ENCODE peak calls at places on chromosomes 13 and 19, in five cellular contexts. E, Q, R, J and L are unnamed samples.
A peak's percentile ranks its signal among the peaks of the same experiment; 100 is the strongest.

GRCh38 chr13:19586904-19587634 is 25.7 kb upstream of the TPTE2 start:
- DNase-seq in E (no peak), Q (peak; percentile 90), R (no peak), J (peak; percentile 70), L (peak; percentile 72)

GRCh38 chr13:102597029-102598015 is 536 bp downstream of the TPP2 start:
- DNase-seq in E (peak; percentile 70), Q (peak; percentile 41), R (no peak), J (peak; percentile 65), L (peak; percentile 39)

GRCh38 chr19:35207391-35207871 is 21.1 kb downstream of the FAM187B start:
- DNase-seq in E (no peak), Q (no peak), R (no peak), J (no peak), L (no peak)

GRCh38 chr13:75647126-75647784 is 11.1 kb downstream of the LMO7 start:
- DNase-seq in E (no peak), Q (no peak), R (no peak), J (no peak), L (peak; percentile 59)

GRCh38 chr13:99004931-99005330 is 27.1 kb upstream of the DOCK9 start:
- DNase-seq in E (no peak), Q (no peak), R (no peak), J (no peak), L (no peak)

GRCh38 chr13:111372651-111373425 is 52.4 kb downstream of the TEX29 start:
- DNase-seq in E (no peak), Q (peak; percentile 43), R (no peak), J (no peak), L (no peak)

GRCh38 chr13:59680429-59681024 is 483.2 kb downstream of the DIAPH3 start:
- DNase-seq in E (no peak), Q (no peak), R (no peak), J (no peak), L (peak; percentile 25)

GRCh38 chr13:40346592-40346991 is 319.8 kb downstream of the FOXO1 start:
- DNase-seq in E (no peak), Q (no peak), R (no peak), J (no peak), L (no peak)

GRCh38 chr19:45574526-45574925 is 10.1 kb downstream of the OPA3 start:
- DNase-seq in E (no peak), Q (no peak), R (no peak), J (no peak), L (no peak)

GRCh38 chr13:94928127-94928526 is 215.8 kb upstream of the SOX21 start:
- DNase-seq in E (no peak), Q (no peak), R (no peak), J (no peak), L (no peak)

GRCh38 chr19:12767150-12767549 is 8.2 kb downstream of the HOOK2 start:
- DNase-seq in E (no peak), Q (no peak), R (no peak), J (no peak), L (no peak)

GRCh38 chr13:50236898-50237318 is 221.7 kb downstream of the KCNRG start:
- DNase-seq in E (no peak), Q (peak; percentile 72), R (no peak), J (no peak), L (peak; percentile 62)

GRCh38 chr19:37691881-37692504 is 27.6 kb downstream of the ZNF607 start:
- DNase-seq in E (peak; percentile 86), Q (peak; percentile 90), R (peak; percentile 88), J (peak; percentile 93), L (peak; percentile 64)

GRCh38 chr13:106586764-106587163 is 18.8 kb upstream of the ARGLU1 start:
- DNase-seq in E (no peak), Q (no peak), R (no peak), J (no peak), L (no peak)

GRCh38 chr19:12954150-12954962 is 2.7 kb downstream of the GADD45GIP1 start:
- DNase-seq in E (no peak), Q (no peak), R (no peak), J (no peak), L (no peak)

GRCh38 chr13:99873832-99874430 is 97.6 kb downstream of the ZIC5 start:
- DNase-seq in E (no peak), Q (no peak), R (no peak), J (no peak), L (no peak)

GRCh38 chr13:39415403-39415802 is 187.6 kb downstream of the LHFPL6 start:
- DNase-seq in E (peak; percentile 68), Q (peak; percentile 20), R (peak; percentile 50), J (peak; percentile 68), L (no peak)

GRCh38 chr19:17718988-17719711 is at the start of gene MAP1S:
- DNase-seq in E (peak; percentile 79), Q (peak; percentile 76), R (peak; percentile 91), J (peak; percentile 83), L (peak; percentile 96)

GRCh38 chr19:12792048-12792852 is 964 bp downstream of the JUNB start:
- DNase-seq in E (peak; percentile 82), Q (peak; percentile 88), R (peak; percentile 84), J (peak; percentile 87), L (peak; percentile 62)

GRCh38 chr19:1169921-1170885 is 3.9 kb downstream of the SBNO2 start:
- DNase-seq in E (no peak), Q (no peak), R (no peak), J (no peak), L (no peak)

GRCh38 chr13:85236431-85236830 is 562.8 kb downstream of the SLITRK6 start:
- DNase-seq in E (no peak), Q (no peak), R (no peak), J (no peak), L (no peak)

GRCh38 chr19:13869324-13869723 is 7.6 kb upstream of the NANOS3 start:
- DNase-seq in E (no peak), Q (no peak), R (no peak), J (no peak), L (no peak)

GRCh38 chr13:38024431-38024830 is 154.9 kb upstream of the TRPC4 start:
- DNase-seq in E (no peak), Q (no peak), R (no peak), J (no peak), L (no peak)

GRCh38 chr13:107144432-107144831 is 576.5 kb upstream of the ARGLU1 start:
- DNase-seq in E (no peak), Q (no peak), R (no peak), J (no peak), L (no peak)

GRCh38 chr13:45209229-45209628 is 8.4 kb upstream of the KCTD4 start:
- DNase-seq in E (no peak), Q (no peak), R (no peak), J (no peak), L (no peak)

GRCh38 chr13:66922444-66922843 is 307.7 kb downstream of the PCDH9 start:
- DNase-seq in E (no peak), Q (no peak), R (no peak), J (no peak), L (no peak)

GRCh38 chr19:32465176-32465575 is 59.6 kb downstream of the DPY19L3 start:
- DNase-seq in E (no peak), Q (no peak), R (no peak), J (no peak), L (no peak)

GRCh38 chr13:94112227-94112626 is 367.3 kb downstream of the DCT start:
- DNase-seq in E (no peak), Q (no peak), R (no peak), J (peak; percentile 8), L (no peak)

GRCh38 chr13:110726726-110727125 is 13.2 kb downstream of the ING1 start:
- DNase-seq in E (no peak), Q (peak; percentile 87), R (no peak), J (no peak), L (peak; percentile 45)

GRCh38 chr19:10748924-10749434 is 31.1 kb downstream of the DNM2 start:
- DNase-seq in E (no peak), Q (no peak), R (no peak), J (no peak), L (no peak)

GRCh38 chr19:21202865-21203494 is 61.1 kb downstream of the ZNF431 start:
- DNase-seq in E (no peak), Q (peak; percentile 41), R (peak; percentile 56), J (no peak), L (peak; percentile 21)

GRCh38 chr13:20715340-20715732 is 11.8 kb downstream of the IL17D start:
- DNase-seq in E (no peak), Q (no peak), R (no peak), J (no peak), L (no peak)

GRCh38 chr13:50149143-50149703 is 134.0 kb downstream of the KCNRG start:
- DNase-seq in E (no peak), Q (no peak), R (no peak), J (no peak), L (no peak)

GRCh38 chr13:112391747-112392146 is 15.6 kb downstream of the SPACA7 start:
- DNase-seq in E (no peak), Q (no peak), R (no peak), J (no peak), L (no peak)

GRCh38 chr13:32548837-32549236 is 10.2 kb upstream of the N4BP2L2 start:
- DNase-seq in E (no peak), Q (no peak), R (no peak), J (no peak), L (no peak)
- TF ChIP-seq CTCF in E (no peak), Q (no peak), R (no peak), J (no peak), L (no peak)

DNA sequence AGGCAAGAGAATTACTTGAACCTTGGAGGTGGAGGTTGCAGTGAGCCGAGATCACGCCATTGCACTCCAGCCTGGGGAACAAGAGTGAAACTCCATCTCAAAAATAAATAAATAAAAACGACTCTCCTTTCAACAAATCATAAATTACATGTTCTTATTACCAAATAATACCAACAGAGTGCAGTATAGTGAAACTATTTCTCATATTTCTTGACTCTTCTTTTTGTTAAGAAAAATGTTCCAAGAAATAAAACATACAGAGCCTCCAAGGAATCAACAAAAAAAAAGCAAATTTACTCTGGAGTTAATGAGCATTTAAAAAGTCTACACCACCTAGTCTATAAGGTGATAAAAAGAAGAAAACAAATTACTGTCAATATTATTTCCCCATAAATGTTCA is 188.8 kb downstream of the KLF12 start:
- DNase-seq in E (no peak), Q (no peak), R (no peak), J (no peak), L (no peak)
- TF ChIP-seq CTCF in E (peak; percentile 20), Q (no peak), R (no peak), J (no peak), L (no peak)

GRCh38 chr13:46622013-46622917 is 69.3 kb downstream of the LRCH1 start:
- DNase-seq in E (no peak), Q (no peak), R (no peak), J (no peak), L (no peak)
- TF ChIP-seq CTCF in E (no peak), Q (no peak), R (no peak), J (no peak), L (no peak)

GRCh38 chr19:6772028-6772865 is at the start of gene VAV1:
- DNase-seq in E (no peak), Q (peak; percentile 93), R (peak; percentile 46), J (peak; percentile 85), L (peak; percentile 92)
- TF ChIP-seq CTCF in E (no peak), Q (peak; percentile 73), R (peak; percentile 44), J (no peak), L (peak; percentile 57)